ENCODE peak calls at places on chromosomes 11 and 22, in six cellular contexts. N is RWPE2, U is fibroblast of lung, H is lower lobe of right lung, F is epithelial cell of esophagus, A is body of pancreas. S is an unnamed sample.

GRCh38 chr11:63951779-63952536 is 13.2 kb downstream of the NAA40 start:
- DNase-seq in A (no peak), U (no peak), N (no peak), H (no peak), F (peak), S (no peak)

GRCh38 chr11:94795799-94796580 is 27.8 kb downstream of the AMOTL1 start:
- DNase-seq in N (no peak), H (no peak), F (no peak), U (no peak), A (no peak), S (no peak)

GRCh38 chr11:126061707-126062678 is 673 bp downstream of the CDON start:
- DNase-seq in H (no peak), F (peak), N (no peak), U (peak), A (peak), S (no peak)

GRCh38 chr22:31650391-31650790 is 11.6 kb downstream of the PISD start:
- DNase-seq in U (peak), A (no peak), H (no peak), N (no peak), F (peak), S (no peak)

GRCh38 chr11:77665240-77665965 is 27.8 kb upstream of the CLNS1A start:
- DNase-seq in U (no peak), F (no peak), H (no peak), A (no peak), N (no peak), S (no peak)

GRCh38 chr11:73779084-73779902 is 8.4 kb upstream of the MRPL48 start:
- DNase-seq in F (peak), U (peak), A (peak), N (peak), H (peak), S (peak)

GRCh38 chr11:64447717-64448598 is 89.0 kb downstream of the RPS6KA4 start:
- DNase-seq in A (peak), H (peak), N (no peak), U (peak), F (no peak), S (peak)

GRCh38 chr22:29609139-29609538 is 5.7 kb downstream of the NF2 start:
- DNase-seq in F (peak), A (no peak), N (no peak), U (no peak), H (no peak), S (no peak)

GRCh38 chr11:14547440-14547839 is 27.3 kb upstream of the PSMA1 start:
- DNase-seq in H (no peak), N (no peak), U (no peak), A (no peak), F (no peak), S (no peak)

GRCh38 chr11:27255447-27255828 is 107.6 kb downstream of the CCDC34 start:
- DNase-seq in N (no peak), H (no peak), A (no peak), F (no peak), U (peak), S (no peak)

GRCh38 chr11:63866211-63866610 is 27.3 kb downstream of the MARK2 start:
- DNase-seq in N (no peak), H (peak), U (peak), A (peak), F (peak), S (no peak)

GRCh38 chr11:227824-228223 is 8.3 kb downstream of the SIRT3 start:
- DNase-seq in U (no peak), N (no peak), A (no peak), H (no peak), F (no peak), S (no peak)

GRCh38 chr11:37105456-37105855 is 507.4 kb upstream of the RAG2 start:
- DNase-seq in A (no peak), H (no peak), U (peak), N (no peak), F (no peak), S (no peak)

GRCh38 chr11:79182794-79183193 is 258.0 kb downstream of the TENM4 start:
- DNase-seq in F (no peak), H (no peak), U (peak), A (no peak), N (no peak), S (no peak)

GRCh38 chr11:32056445-32056844 is 34.4 kb upstream of the RCN1 start:
- DNase-seq in N (no peak), H (no peak), U (peak), F (no peak), A (no peak), S (no peak)

GRCh38 chr11:123580557-123581275 is 73.7 kb downstream of the SCN3B start:
- DNase-seq in U (peak), F (peak), A (peak), H (peak), N (no peak), S (no peak)

GRCh38 chr22:30889268-30889995 is 79.1 kb downstream of the MORC2 start:
- DNase-seq in N (no peak), H (no peak), U (no peak), F (no peak), A (no peak), S (no peak)

GRCh38 chr11:74072286-74072685 is 63.4 kb upstream of the UCP3 start:
- DNase-seq in A (no peak), F (no peak), H (no peak), N (no peak), U (no peak), S (no peak)

GRCh38 chr11:15199693-15200092 is 85.0 kb downstream of the INSC start:
- DNase-seq in U (peak), N (no peak), F (peak), A (peak), H (no peak), S (no peak)

GRCh38 chr22:44428941-44429615 is 69.0 kb downstream of the RTL6 start:
- DNase-seq in H (peak), N (no peak), U (no peak), A (no peak), F (no peak), S (no peak)

GRCh38 chr22:45834241-45834640 is 142.7 kb downstream of the WNT7B start:
- DNase-seq in N (no peak), H (no peak), A (no peak), F (no peak), U (no peak), S (no peak)

GRCh38 chr11:34487430-34487829 is 26.2 kb downstream of the ELF5 start:
- DNase-seq in A (no peak), H (no peak), F (no peak), N (no peak), U (no peak), S (no peak)

GRCh38 chr11:118956847-118957469 is 860 bp downstream of the UPK2 start:
- DNase-seq in U (no peak), N (no peak), F (no peak), A (no peak), H (no peak), S (no peak)
- TF ChIP-seq CTCF in U (no peak), N (peak), F (no peak), A (no peak), H (peak), S (peak)

GRCh38 chr11:115462004-115462541 is 42.1 kb downstream of the CADM1 start:
- DNase-seq in H (no peak), N (no peak), F (no peak), U (peak), A (peak), S (no peak)
- TF ChIP-seq CTCF in H (no peak), N (no peak), F (no peak), U (no peak), A (no peak), S (no peak)

GRCh38 chr22:21641795-21642583 is at the start of gene SDF2L1:
- DNase-seq in H (peak), A (peak), F (peak), N (peak), U (peak), S (peak)
- TF ChIP-seq CTCF in H (peak), A (peak), F (no peak), N (peak), U (no peak), S (peak)

GRCh38 chr11:62627718-62628117 is 5.9 kb upstream of the B3GAT3 start:
- DNase-seq in H (no peak), N (no peak), F (peak), A (no peak), U (no peak), S (no peak)
- TF ChIP-seq CTCF in H (no peak), N (peak), F (peak), A (no peak), U (no peak), S (peak)

GRCh38 chr11:18013790-18014507 is 1.1 kb upstream of the SERGEF start:
- DNase-seq in N (no peak), F (peak), A (peak), H (no peak), U (no peak), S (no peak)
- TF ChIP-seq CTCF in N (no peak), F (no peak), A (no peak), H (no peak), U (no peak), S (peak)

GRCh38 chr11:68828155-68828931 is 13.4 kb downstream of the CPT1A start:
- DNase-seq in U (no peak), H (peak), F (no peak), N (no peak), A (peak), S (no peak)

GRCh38 chr11:68828957-68829356 is 12.8 kb downstream of the CPT1A start:
- DNase-seq in F (no peak), U (no peak), H (no peak), A (no peak), N (no peak), S (no peak)

GRCh38 chr11:68825603-68826002 is 16.1 kb downstream of the CPT1A start:
- DNase-seq in A (peak), U (no peak), F (peak), N (no peak), H (no peak), S (no peak)

GRCh38 chr11:68826726-68827125 is 15.0 kb downstream of the CPT1A start:
- DNase-seq in H (no peak), N (no peak), F (no peak), A (no peak), U (no peak), S (no peak)

GRCh38 chr11:68827733-68828132 is 14.0 kb downstream of the CPT1A start:
- DNase-seq in H (no peak), N (no peak), A (no peak), U (no peak), F (no peak), S (no peak)
- TF ChIP-seq CTCF in H (no peak), N (no peak), A (no peak), U (no peak), F (no peak), S (no peak)

GRCh38 chr11:122020902-122021301 is 95.1 kb downstream of the BLID start:
- DNase-seq in H (no peak), U (no peak), A (peak), N (no peak), F (no peak), S (no peak)
- TF ChIP-seq CTCF in H (no peak), U (peak), A (peak), N (peak), F (no peak), S (peak)

GRCh38 chr11:3138178-3139085 is 26.7 kb downstream of the OSBPL5 start:
- DNase-seq in H (peak), F (no peak), A (no peak), U (no peak), N (peak), S (peak)
- TF ChIP-seq CTCF in H (no peak), F (no peak), A (no peak), U (no peak), N (no peak), S (no peak)

DNA sequence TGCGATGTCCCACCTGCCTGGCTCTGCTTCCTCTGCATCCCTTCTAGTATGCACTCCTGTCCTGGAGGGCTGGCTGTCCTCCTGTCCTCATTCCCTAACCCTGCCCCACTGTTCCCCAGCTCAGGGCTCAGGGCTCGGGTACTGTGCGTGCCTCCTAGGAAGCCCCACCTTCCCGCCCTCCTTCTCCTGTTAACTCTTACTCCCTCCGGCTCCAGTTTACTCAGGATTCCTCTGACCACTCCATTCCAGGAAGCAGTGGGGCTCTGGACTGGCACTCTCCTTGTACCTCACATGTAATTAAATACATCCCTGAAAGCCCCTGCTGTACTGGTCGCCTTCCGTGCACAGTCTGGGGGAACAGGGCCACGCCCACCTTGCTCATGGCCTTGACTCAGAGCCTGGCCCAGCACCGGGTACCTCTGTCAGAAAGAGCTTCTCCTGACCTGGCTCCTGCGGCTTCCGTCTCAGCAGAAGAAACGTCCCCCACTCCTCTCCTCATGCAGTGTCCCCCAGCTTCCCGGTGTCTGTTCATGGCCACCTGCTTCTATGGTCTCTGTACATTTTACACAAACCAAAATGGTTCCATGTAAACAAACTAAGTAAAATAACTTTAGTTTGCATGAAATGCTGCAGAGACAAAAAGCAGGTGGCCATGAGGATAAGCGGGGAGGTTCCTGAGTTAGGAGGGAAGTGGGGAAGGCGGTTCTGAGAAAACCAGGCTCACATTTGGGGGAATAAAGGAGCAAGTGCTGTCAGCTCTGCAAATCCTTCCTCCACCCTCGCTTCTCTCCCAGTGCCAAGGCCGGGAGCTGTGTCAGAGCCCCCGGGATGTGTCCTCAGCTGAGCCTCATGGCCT is 445.9 kb downstream of the BRD1 start:
- DNase-seq in U (no peak), F (no peak), A (no peak), H (peak), N (no peak), S (peak)
- TF ChIP-seq CTCF in U (no peak), F (no peak), A (no peak), H (no peak), N (no peak), S (no peak)

DNA sequence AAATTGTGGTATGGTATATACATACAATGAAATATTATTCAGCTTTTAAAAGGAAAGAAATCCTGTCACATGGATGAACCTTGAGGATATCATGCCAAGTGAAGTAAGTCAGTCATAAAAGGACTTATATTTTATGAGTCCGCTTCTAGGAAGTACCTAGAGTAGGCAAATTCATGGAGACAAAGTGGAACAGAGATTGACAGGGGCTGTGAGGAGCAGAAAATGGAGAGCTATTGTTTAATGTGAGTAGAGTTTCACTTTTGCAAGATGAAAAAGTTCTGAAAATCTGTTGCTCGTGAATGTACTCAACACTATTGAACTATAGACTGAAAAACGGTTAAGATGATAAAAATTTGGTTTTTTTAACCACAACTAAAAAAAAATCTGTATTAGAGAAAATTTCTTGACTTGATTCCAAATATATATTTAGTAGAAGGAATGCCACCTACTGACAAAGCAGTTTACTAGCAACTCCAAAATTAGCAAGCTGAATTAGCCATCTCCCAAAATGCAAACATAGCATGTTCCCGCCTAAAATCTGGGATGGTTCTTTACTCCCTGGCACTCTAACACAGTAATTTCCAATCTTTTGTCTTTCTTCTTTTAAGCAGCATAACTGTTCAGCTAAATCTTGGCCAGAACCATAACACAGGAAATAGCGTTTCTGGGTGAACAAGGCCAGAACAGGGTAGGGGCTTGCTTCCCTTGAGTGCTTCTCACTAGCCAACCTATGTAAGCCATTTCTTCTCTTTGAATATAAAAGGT is 1.5 kb downstream of the UFD1 start:
- DNase-seq in F (no peak), N (no peak), H (no peak), A (no peak), U (peak), S (no peak)
- TF ChIP-seq CTCF in F (peak), N (peak), H (peak), A (no peak), U (no peak), S (peak)